ENCODE peak calls at places on chromosome 21, in eight cellular contexts. L is epithelial cell of esophagus, N is brain microvascular endothelial cell, B is IMR-90, Z is fibroblast of lung, P is heart right ventricle, C is pancreas, T is foreskin fibroblast. Y is an unnamed sample.
A peak's percentile ranks its signal among the peaks of the same experiment; 100 is the strongest.

GRCh38 chr21:41141031-41141457 is 26.9 kb upstream of the BACE2 start:
- DNase-seq in T (no peak), L (peak; percentile 39), N (peak; percentile 6), P (no peak), C (no peak), B (peak; percentile 20), Z (no peak), Y (peak; percentile 10)

GRCh38 chr21:41426656-41427311 is 745 bp downstream of the MX1 start:
- DNase-seq in B (no peak), P (no peak), L (no peak), C (no peak), T (no peak), Z (no peak), N (no peak), Y (no peak)

GRCh38 chr21:27561116-27561515 is 594.2 kb upstream of the ADAMTS5 start:
- DNase-seq in C (no peak), P (no peak), B (no peak), Z (no peak), L (no peak), T (peak; percentile 34), N (no peak), Y (no peak)

GRCh38 chr21:41491412-41491811 is 16.5 kb downstream of the TMPRSS2 start:
- DNase-seq in Z (no peak), P (no peak), N (no peak), T (no peak), B (no peak), C (peak; percentile 87), L (no peak), Y (no peak)

GRCh38 chr21:37060296-37060695 is 12.6 kb downstream of the PIGP start:
- DNase-seq in C (no peak), T (peak; percentile 96), N (peak; percentile 98), B (peak; percentile 98), P (peak; percentile 27), L (peak; percentile 93), Z (peak; percentile 97), Y (peak; percentile 96)

GRCh38 chr21:35484032-35484431 is 434.9 kb upstream of the RUNX1 start:
- DNase-seq in N (no peak), T (no peak), C (no peak), P (no peak), B (no peak), L (no peak), Z (no peak), Y (no peak)

GRCh38 chr21:15679630-15680029 is 50.2 kb upstream of the USP25 start:
- DNase-seq in C (no peak), T (no peak), P (no peak), Z (no peak), B (no peak), N (no peak), L (no peak), Y (no peak)

GRCh38 chr21:35504277-35504676 is 455.2 kb upstream of the RUNX1 start:
- DNase-seq in T (no peak), Z (no peak), P (no peak), N (no peak), L (no peak), B (no peak), C (no peak), Y (no peak)

GRCh38 chr21:32702702-32703101 is 25.1 kb downstream of the SYNJ1 start:
- DNase-seq in Z (peak; percentile 22), C (no peak), P (no peak), L (peak; percentile 63), B (peak; percentile 89), T (peak; percentile 58), N (peak; percentile 39), Y (peak; percentile 18)

GRCh38 chr21:27820342-27820741 is 853.5 kb upstream of the ADAMTS5 start:
- DNase-seq in B (no peak), Z (no peak), P (no peak), L (no peak), N (no peak), C (no peak), T (no peak), Y (no peak)

GRCh38 chr21:43719748-43720538 is 1.0 kb downstream of the PDXK start:
- DNase-seq in C (peak; percentile 85), L (no peak), B (no peak), T (peak; percentile 42), N (no peak), Z (no peak), P (no peak), Y (no peak)

GRCh38 chr21:35400233-35400939 is 351.3 kb upstream of the RUNX1 start:
- DNase-seq in T (peak; percentile 68), C (no peak), P (peak; percentile 11), Z (peak; percentile 85), B (peak; percentile 67), L (peak; percentile 88), N (peak; percentile 31), Y (peak; percentile 25)

GRCh38 chr21:39849014-39849655 is 18.1 kb upstream of the PCP4 start:
- DNase-seq in L (no peak), B (no peak), T (peak; percentile 2), C (no peak), P (no peak), N (no peak), Z (no peak), Y (no peak)

GRCh38 chr21:36767096-36767495 is 68.2 kb downstream of the SIM2 start:
- DNase-seq in P (no peak), Z (no peak), T (no peak), B (no peak), C (no peak), N (no peak), L (no peak), Y (no peak)

GRCh38 chr21:26124421-26124833 is 46.1 kb downstream of the APP start:
- DNase-seq in Z (peak; percentile 61), P (no peak), T (peak; percentile 20), N (peak; percentile 60), L (peak; percentile 68), C (no peak), B (peak; percentile 67), Y (no peak)

GRCh38 chr21:32096411-32096810 is 182.4 kb downstream of the MIS18A start:
- DNase-seq in C (no peak), P (no peak), N (no peak), Z (no peak), B (no peak), L (no peak), T (no peak), Y (no peak)

GRCh38 chr21:45308211-45309068 is 20.7 kb upstream of the POFUT2 start:
- DNase-seq in B (peak; percentile 88), L (no peak), Z (peak; percentile 95), T (peak; percentile 56), C (peak; percentile 59), N (peak; percentile 91), P (no peak), Y (peak; percentile 80)
- H3K4me3 ChIP-seq in B (no peak overlapping the region), L (no peak overlapping the region), Z (no peak overlapping the region), T (no peak overlapping the region), C (no peak overlapping the region), N (peak overlapping the region; percentile 13), P (no peak overlapping the region), Y (no peak overlapping the region)

GRCh38 chr21:42558846-42559245 is 45.2 kb downstream of the SLC37A1 start:
- DNase-seq in T (no peak), N (no peak), L (no peak), B (no peak), P (no peak), Z (no peak), C (no peak), Y (no peak)
- H3K4me3 ChIP-seq in T (no peak overlapping the region), N (no peak overlapping the region), L (no peak overlapping the region), B (no peak overlapping the region), P (no peak overlapping the region), Z (no peak overlapping the region), C (no peak overlapping the region), Y (no peak overlapping the region)

GRCh38 chr21:34004984-34005383 is 68.4 kb upstream of the MRPS6 start:
- DNase-seq in L (no peak), C (no peak), P (no peak), B (no peak), T (no peak), N (no peak), Z (peak; percentile 32), Y (no peak)
- H3K4me3 ChIP-seq in L (no peak overlapping the region), C (no peak overlapping the region), P (no peak overlapping the region), B (no peak overlapping the region), T (no peak overlapping the region), N (no peak overlapping the region), Z (no peak overlapping the region), Y (no peak overlapping the region)

DNA sequence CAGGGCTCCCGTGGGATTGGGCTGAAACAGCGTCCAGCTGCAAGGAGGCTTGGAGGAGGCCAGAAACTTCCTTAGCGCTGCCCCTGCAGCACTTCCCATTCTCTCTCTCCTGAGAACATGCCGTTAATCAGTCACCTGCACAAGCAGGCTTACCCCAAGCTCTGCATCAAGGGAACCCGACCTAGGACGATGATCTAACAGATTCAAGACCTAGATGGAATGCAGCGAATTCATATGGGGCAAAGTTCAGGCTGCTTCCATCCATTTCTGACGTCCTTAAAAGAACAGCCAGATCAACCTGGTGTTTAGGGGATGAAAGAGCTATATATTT is 114.1 kb downstream of the ERG start:
- DNase-seq in Z (no peak), P (no peak), L (no peak), C (no peak), N (no peak), T (no peak), B (no peak), Y (peak; percentile 14)
- H3K4me3 ChIP-seq in Z (no peak overlapping the region), P (peak overlapping the region; percentile 4), L (no peak overlapping the region), C (no peak overlapping the region), N (no peak overlapping the region), T (no peak overlapping the region), B (no peak overlapping the region), Y (no peak overlapping the region)

DNA sequence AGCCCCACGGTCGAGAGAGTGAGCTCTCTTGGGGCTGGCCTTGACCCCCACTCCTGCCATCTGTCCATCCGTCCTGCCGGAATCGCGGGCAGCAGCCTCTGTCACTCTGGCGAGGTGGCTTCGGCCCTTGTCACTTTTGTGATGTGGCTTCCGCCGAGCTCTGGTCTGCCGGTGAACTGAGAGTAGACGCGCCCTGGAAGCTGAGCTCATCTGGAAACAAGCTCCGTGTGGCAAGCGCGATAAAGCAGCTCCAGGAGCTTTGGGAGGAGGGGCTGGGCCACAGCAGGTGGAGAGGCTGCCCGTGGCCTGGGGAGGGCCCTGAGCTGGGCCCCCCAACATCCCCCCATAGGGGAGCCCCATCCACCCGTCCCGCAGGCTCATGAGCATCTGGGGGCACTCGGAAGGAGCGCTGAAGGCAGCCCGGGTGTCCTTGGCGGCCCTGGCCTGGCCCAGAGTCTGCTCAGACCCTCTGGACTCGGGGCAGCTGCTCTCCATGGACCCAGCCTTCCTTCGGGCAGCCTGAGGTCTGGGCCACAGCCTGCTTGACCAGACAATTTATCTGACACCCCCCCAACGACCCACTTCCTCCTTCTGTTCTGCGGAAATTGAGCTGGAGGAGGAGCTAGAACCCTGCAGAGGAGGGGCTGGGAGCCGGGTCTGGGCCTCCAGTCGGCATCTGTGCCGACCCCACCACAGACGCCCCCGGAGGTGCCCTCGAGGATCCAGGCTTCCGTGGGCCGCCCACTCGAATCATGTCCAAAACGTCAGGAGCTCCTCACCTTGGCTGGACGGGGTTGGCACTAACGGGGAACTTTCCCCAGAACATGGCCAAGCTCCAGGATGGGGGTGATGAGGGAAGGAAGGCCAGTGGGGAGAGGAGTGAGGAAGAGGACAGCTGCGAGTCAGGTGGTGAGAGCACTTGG is 59.1 kb downstream of the SLC19A1 start:
- DNase-seq in B (no peak), Z (no peak), N (no peak), C (peak; percentile 58), L (no peak), T (no peak), P (no peak), Y (no peak)
- H3K4me3 ChIP-seq in B (no peak overlapping the region), Z (no peak overlapping the region), N (no peak overlapping the region), C (no peak overlapping the region), L (no peak overlapping the region), T (no peak overlapping the region), P (peak overlapping the region; percentile 44), Y (no peak overlapping the region)

Y was measured in skeletal muscle cell.